ENCODE peak calls at places on chromosome 15, in four cellular contexts. Q is B cell, T is anterior cingulate cortex, Z is nephron progenitor cell. F is an unnamed sample.

GRCh38 chr15:87724330-87724729 is 532.2 kb downstream of the NTRK3 start:
- DNase-seq in T (no peak), Q (no peak), Z (no peak), F (no peak)

GRCh38 chr15:65528461-65529060 is 1.7 kb upstream of the HACD3 start:
- DNase-seq in Z (no peak), Q (no peak), T (no peak), F (no peak)

GRCh38 chr15:90845201-90845949 is 23.0 kb upstream of the FURIN start:
- DNase-seq in Z (no peak), T (no peak), Q (no peak), F (peak)

GRCh38 chr15:39939487-39940452 is 5.9 kb downstream of the EIF2AK4 start:
- DNase-seq in Z (no peak), T (no peak), Q (no peak), F (peak)

GRCh38 chr15:64519897-64520296 is 59.5 kb downstream of the ZNF609 start:
- DNase-seq in T (no peak), Z (no peak), Q (no peak), F (no peak)

GRCh38 chr15:68550498-68551295 is 28.1 kb upstream of the CORO2B start:
- DNase-seq in Z (peak), T (peak), Q (peak), F (peak)

GRCh38 chr15:31974154-31974794 is 56.0 kb upstream of the CHRNA7 start:
- DNase-seq in T (no peak), Q (no peak), Z (peak), F (no peak)

GRCh38 chr15:49023354-49023753 is 22.9 kb downstream of the SECISBP2L start:
- DNase-seq in Z (no peak), Q (no peak), T (no peak), F (no peak)

GRCh38 chr15:57223887-57224286 is 152.4 kb upstream of the CGNL1 start:
- DNase-seq in Z (no peak), Q (no peak), T (no peak), F (no peak)

GRCh38 chr15:68365140-68365745 is 66.7 kb downstream of the ITGA11 start:
- DNase-seq in T (no peak), Q (no peak), Z (no peak), F (no peak)

GRCh38 chr15:90819390-90819789 is 49.0 kb upstream of the FURIN start:
- DNase-seq in T (no peak), Z (no peak), Q (no peak), F (no peak)

GRCh38 chr15:40477703-40478269 is 7.0 kb downstream of the CHST14 start:
- DNase-seq in Z (peak), T (no peak), Q (no peak), F (no peak)

GRCh38 chr15:32730677-32731654 is 13.2 kb downstream of the GREM1 start:
- DNase-seq in Z (peak), T (no peak), Q (no peak), F (no peak)

GRCh38 chr15:69014454-69014853 is at the start of gene NOX5:
- DNase-seq in Z (no peak), T (no peak), Q (no peak), F (no peak)

GRCh38 chr15:66647358-66647757 is 54.7 kb upstream of the SMAD6 start:
- DNase-seq in Z (no peak), T (no peak), Q (no peak), F (no peak)

GRCh38 chr15:70703483-70703882 is 59.9 kb downstream of the UACA start:
- DNase-seq in Z (no peak), T (no peak), Q (no peak), F (no peak)

GRCh38 chr15:39171944-39172368 is 408.9 kb upstream of the THBS1 start:
- DNase-seq in Z (peak), Q (no peak), T (peak), F (no peak)

GRCh38 chr15:38705421-38706219 is 141.0 kb upstream of the RASGRP1 start:
- DNase-seq in Z (no peak), Q (no peak), T (no peak), F (no peak)

GRCh38 chr15:93001156-93001555 is 87.9 kb downstream of the RGMA start:
- DNase-seq in T (no peak), Q (no peak), Z (no peak), F (no peak)

GRCh38 chr15:28133281-28133680 is 34.2 kb upstream of the OCA2 start:
- DNase-seq in Q (no peak), T (no peak), Z (no peak), F (no peak)

GRCh38 chr15:60328852-60329443 is 68.8 kb downstream of the ANXA2 start:
- DNase-seq in Q (no peak), T (no peak), Z (peak), F (no peak)

GRCh38 chr15:79804833-79805232 is 92.0 kb downstream of the MTHFS start:
- DNase-seq in Q (no peak), T (no peak), Z (no peak), F (no peak)